ENCODE peak calls at places on chromosomes 12 and 14, in ten cellular contexts. M, K, F, E, I, X, U, P, T and W are unnamed samples.

GRCh38 chr12:46265734-46266133 is 3.1 kb downstream of the SLC38A1 start:
- DNase-seq in T (no peak), I (no peak), K (no peak), E (no peak), X (no peak), M (no peak), U (no peak), F (no peak), P (no peak), W (peak)

GRCh38 chr12:120361506-120362208 is 7.3 kb downstream of the MSI1 start:
- DNase-seq in X (peak), E (peak), I (no peak), M (peak), F (no peak), P (peak), U (peak), T (peak), K (peak), W (no peak)

GRCh38 chr14:90107789-90108188 is 46.0 kb downstream of the KCNK13 start:
- DNase-seq in T (no peak), M (no peak), X (no peak), P (no peak), K (no peak), F (no peak), E (no peak), I (no peak), U (no peak), W (no peak)

GRCh38 chr12:87720967-87721366 is 308.2 kb downstream of the C12orf50 start:
- DNase-seq in K (no peak), X (no peak), M (no peak), T (no peak), P (no peak), F (no peak), U (no peak), I (no peak), E (no peak), W (no peak)

GRCh38 chr14:90511795-90512331 is 115.0 kb downstream of the CALM1 start:
- DNase-seq in I (no peak), U (no peak), T (no peak), E (no peak), P (no peak), X (no peak), M (no peak), F (no peak), K (no peak), W (no peak)

GRCh38 chr12:18139989-18140596 is 50.1 kb upstream of the RERGL start:
- DNase-seq in U (peak), K (no peak), T (peak), F (peak), I (no peak), P (peak), X (no peak), E (no peak), M (no peak), W (no peak)

GRCh38 chr14:74538411-74539391 is 45.1 kb downstream of the ISCA2 start:
- DNase-seq in F (no peak), K (no peak), I (no peak), E (no peak), U (no peak), M (no peak), P (no peak), X (no peak), T (no peak), W (no peak)

GRCh38 chr14:96095581-96096476 is 56.7 kb downstream of the C14orf132 start:
- DNase-seq in P (peak), F (no peak), M (peak), E (no peak), I (no peak), T (peak), X (peak), U (peak), K (no peak), W (no peak)

GRCh38 chr14:67004521-67004920 is 184.7 kb upstream of the GARIN2 start:
- DNase-seq in U (no peak), P (no peak), K (no peak), M (no peak), F (no peak), X (no peak), I (no peak), T (no peak), E (no peak), W (no peak)

GRCh38 chr14:34227834-34228662 is 234.0 kb downstream of the SPTSSA start:
- DNase-seq in F (peak), U (peak), T (peak), K (peak), X (peak), P (peak), E (no peak), I (peak), M (peak), W (no peak)

GRCh38 chr12:71665109-71665476 is 992 bp downstream of the THAP2 start:
- DNase-seq in K (no peak), X (no peak), E (no peak), T (no peak), M (no peak), F (peak), P (no peak), U (no peak), I (peak), W (no peak)

GRCh38 chr14:68735836-68736235 is 57.0 kb downstream of the ZFP36L1 start:
- DNase-seq in U (no peak), I (no peak), E (no peak), K (no peak), F (no peak), T (no peak), M (no peak), X (no peak), P (no peak), W (no peak)

GRCh38 chr12:41193321-41193720 is 5.2 kb downstream of the PDZRN4 start:
- DNase-seq in X (no peak), P (no peak), T (no peak), U (no peak), E (no peak), F (no peak), I (no peak), K (no peak), M (no peak), W (no peak)

GRCh38 chr12:124306686-124307555 is 12.0 kb downstream of the RFLNA start:
- DNase-seq in F (no peak), I (no peak), E (no peak), P (no peak), T (no peak), M (no peak), K (no peak), U (no peak), X (no peak), W (no peak)

GRCh38 chr12:4148418-4149056 is 125.0 kb upstream of the CCND2 start:
- DNase-seq in M (peak), P (no peak), X (no peak), K (peak), I (peak), T (no peak), U (no peak), E (no peak), F (peak), W (peak)

GRCh38 chr12:118052324-118053070 is 8.5 kb downstream of the WSB2 start:
- DNase-seq in T (peak), E (peak), U (peak), K (peak), I (peak), X (no peak), F (no peak), M (peak), P (peak), W (no peak)

GRCh38 chr12:94570161-94570560 is 80.2 kb downstream of the TMCC3 start:
- DNase-seq in U (peak), I (no peak), K (no peak), M (no peak), T (peak), E (peak), F (no peak), X (no peak), P (no peak), W (no peak)

GRCh38 chr12:47774664-47775063 is 1.6 kb downstream of the SLC48A1 start:
- DNase-seq in M (peak), F (no peak), E (no peak), X (no peak), U (no peak), T (no peak), I (no peak), K (peak), P (no peak), W (no peak)

GRCh38 chr12:106581543-106582263 is 1.1 kb upstream of the RFX4 start:
- DNase-seq in X (no peak), I (no peak), F (no peak), K (no peak), P (peak), M (no peak), U (no peak), T (no peak), E (no peak), W (no peak)

GRCh38 chr12:57889541-57889989 is 43.0 kb upstream of the CTDSP2 start:
- DNase-seq in E (no peak), P (no peak), U (peak), I (no peak), K (peak), M (peak), X (no peak), T (peak), F (no peak), W (no peak)

GRCh38 chr12:19035552-19035951 is 94.0 kb upstream of the PLEKHA5 start:
- DNase-seq in F (no peak), I (no peak), U (peak), E (no peak), K (no peak), M (no peak), P (no peak), X (no peak), T (peak), W (no peak)

GRCh38 chr12:89525002-89525823 is 617 bp upstream of the GALNT4 start:
- DNase-seq in I (peak), X (peak), U (peak), K (peak), E (no peak), P (peak), T (peak), F (peak), M (peak), W (no peak)

GRCh38 chr14:64434528-64434927 is 30.8 kb upstream of the AKAP5 start:
- DNase-seq in P (no peak), X (no peak), I (no peak), M (no peak), T (no peak), F (no peak), E (no peak), K (no peak), U (peak), W (no peak)

GRCh38 chr12:47319746-47320145 is 240.0 kb upstream of the AMIGO2 start:
- DNase-seq in U (no peak), K (no peak), T (no peak), M (no peak), E (no peak), P (no peak), I (no peak), F (no peak), X (no peak), W (no peak)

GRCh38 chr14:22890416-22890815 is 7.4 kb downstream of the REM2 start:
- DNase-seq in M (no peak), X (no peak), T (no peak), I (no peak), E (no peak), F (no peak), K (no peak), P (no peak), U (no peak), W (no peak)

GRCh38 chr14:47365248-47365647 is 310.2 kb downstream of the MDGA2 start:
- DNase-seq in K (no peak), U (no peak), P (no peak), X (no peak), M (no peak), T (no peak), E (no peak), I (no peak), F (no peak), W (no peak)

GRCh38 chr12:27637524-27637923 is 58.7 kb upstream of the REP15 start:
- DNase-seq in F (no peak), K (no peak), T (no peak), X (no peak), M (no peak), P (no peak), U (no peak), I (no peak), E (no peak), W (no peak)

DNA sequence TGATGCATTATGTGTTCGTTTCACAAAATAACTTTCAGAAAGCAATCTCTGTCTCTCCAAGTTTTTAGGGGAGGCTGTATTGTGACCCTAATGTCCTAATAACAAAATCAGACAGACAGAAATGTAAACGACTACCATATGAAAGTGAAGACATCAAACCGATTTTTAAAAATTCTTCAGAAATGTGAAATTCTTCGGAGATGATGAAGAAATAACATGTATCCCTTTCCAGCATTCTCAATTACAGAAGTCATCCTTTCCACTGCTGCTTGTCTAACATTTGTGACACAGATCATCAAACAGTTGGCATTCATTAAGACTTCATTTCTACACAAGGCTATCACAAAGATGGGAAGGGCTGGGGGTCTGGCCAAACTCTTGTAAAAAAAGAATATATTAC is 41.0 kb downstream of the DMAC2L start:
- DNase-seq in F (no peak), E (no peak), U (peak), M (no peak), K (no peak), P (no peak), I (no peak), T (no peak), X (no peak), W (no peak)
- H3K4me3 ChIP-seq in F (no peak), E (no peak), U (no peak), M (no peak), K (no peak), P (no peak), I (no peak), T (no peak), X (no peak), W (no peak)

DNA sequence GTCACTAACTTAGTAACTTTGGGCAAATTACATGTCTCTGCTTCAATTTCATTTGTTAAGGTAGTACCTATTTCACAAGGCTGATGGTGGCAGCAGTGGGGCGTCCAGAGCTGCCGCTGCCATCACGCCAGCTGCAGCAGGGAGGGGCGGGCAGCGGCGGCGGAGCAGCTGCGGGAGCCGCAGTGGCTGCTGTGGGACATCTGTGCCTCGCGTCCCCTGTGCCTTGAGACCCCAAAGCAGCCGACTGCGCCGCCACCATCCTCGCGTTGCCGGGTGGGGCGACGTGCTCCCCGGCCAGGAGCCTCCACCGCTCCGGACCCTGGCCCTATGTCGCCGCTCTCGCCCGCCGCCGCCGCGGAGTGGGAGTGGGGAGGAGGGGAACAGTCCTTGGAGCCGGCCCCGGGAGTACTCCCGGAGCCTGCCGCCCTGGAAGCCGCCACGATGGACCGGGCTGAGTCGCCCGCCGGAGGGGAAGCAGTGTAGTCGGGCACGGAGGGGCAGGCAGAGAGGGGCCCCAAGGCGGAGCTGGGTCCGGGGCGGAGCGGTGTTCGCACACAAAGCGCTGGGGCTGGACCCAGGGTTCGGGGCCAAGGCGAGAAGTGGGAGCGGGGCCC is 51.4 kb downstream of the A2M start:
- DNase-seq in K (peak), T (peak), U (peak), X (peak), P (peak), I (peak), M (peak), E (no peak), F (peak), W (peak)
- TF ChIP-seq CTCF in K (no peak), T (peak), U (peak), X (peak), P (peak), I (no peak), M (peak), E (peak), F (peak), W (peak)

GRCh38 chr14:61761557-61761956 is 663 bp upstream of the SNAPC1 start:
- DNase-seq in M (no peak), K (no peak), E (no peak), U (no peak), I (no peak), T (no peak), P (no peak), X (no peak), F (no peak), W (no peak)
- H3K4me3 ChIP-seq in M (peak), K (peak), E (peak), U (peak), I (no peak), T (peak), P (peak), X (peak), F (peak), W (peak)

DNA sequence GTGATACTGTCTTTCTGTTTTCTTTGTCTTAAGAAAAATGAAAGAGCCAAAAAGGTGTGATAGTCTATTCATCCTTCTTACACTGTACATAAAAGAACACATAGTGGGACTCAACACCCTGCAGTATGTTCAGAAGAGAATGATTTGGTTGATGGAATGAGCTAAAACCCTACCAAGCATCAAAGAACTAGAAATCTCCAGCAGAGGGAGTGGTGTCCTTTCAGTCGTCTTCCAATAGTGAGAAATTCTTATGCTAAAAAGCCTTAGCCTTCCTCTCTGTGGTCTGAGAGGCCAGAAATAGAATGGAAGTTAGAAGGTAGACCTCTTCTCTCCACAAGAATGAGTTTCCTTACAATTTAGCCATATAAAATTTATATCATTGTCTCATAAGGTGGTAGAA is 393.4 kb upstream of the SEL1L start:
- DNase-seq in P (peak), I (no peak), T (no peak), U (no peak), F (peak), E (no peak), X (no peak), K (no peak), M (no peak), W (no peak)
- TF ChIP-seq CTCF in P (peak), I (no peak), T (no peak), U (no peak), F (peak), E (no peak), X (peak), K (no peak), M (no peak), W (no peak)

GRCh38 chr12:67772276-67773169 is 124.0 kb downstream of the DYRK2 start:
- DNase-seq in P (peak), K (peak), U (peak), T (no peak), X (peak), E (no peak), I (no peak), F (no peak), M (no peak), W (no peak)
- H3K4me3 ChIP-seq in P (peak), K (peak), U (no peak), T (no peak), X (peak), E (no peak), I (no peak), F (no peak), M (peak), W (no peak)